ENCODE peak calls at places on chromosomes 5 and 9, in seven cellular contexts. E is endothelial cell, T is NCI-H1436 treated with DMSO at 0.1 percent for 48 hours, R is SJSA1, J is IMR-90, G is NCI-H2107, N is dermis blood vessel endothelial cell. P is an unnamed sample.

GRCh38 chr9:90983394-90983793 is 181.8 kb downstream of the SYK start:
- DNase-seq in E (no peak), R (no peak), G (no peak), N (no peak), J (no peak), T (no peak), P (no peak)

GRCh38 chr9:73143606-73144328 is 7.9 kb upstream of the ANXA1 start:
- DNase-seq in E (no peak), N (peak), G (no peak), J (peak), R (peak), T (no peak), P (no peak)

GRCh38 chr5:32850792-32851191 is 139.7 kb downstream of the NPR3 start:
- DNase-seq in G (no peak), N (no peak), J (no peak), T (no peak), R (no peak), E (no peak), P (no peak)

GRCh38 chr9:107460153-107461023 is 29.2 kb downstream of the KLF4 start:
- DNase-seq in E (no peak), N (no peak), J (no peak), T (no peak), G (no peak), R (no peak), P (no peak)

GRCh38 chr9:77752566-77752965 is 104.4 kb upstream of the GNA14 start:
- DNase-seq in N (no peak), G (no peak), T (no peak), J (peak), R (peak), E (no peak), P (no peak)

GRCh38 chr5:138981131-138981530 is 106.0 kb upstream of the LRRTM2 start:
- DNase-seq in R (peak), J (peak), T (no peak), G (no peak), E (no peak), N (no peak), P (no peak)

GRCh38 chr9:133715866-133716563 is 22.1 kb downstream of the SARDH start:
- DNase-seq in T (no peak), R (peak), G (peak), N (no peak), E (peak), J (peak), P (peak)

GRCh38 chr9:101469026-101469425 is 33.5 kb upstream of the ALDOB start:
- DNase-seq in E (no peak), G (no peak), N (no peak), R (no peak), J (no peak), T (no peak), P (no peak)

GRCh38 chr9:4714266-4715016 is 26.6 kb downstream of the AK3 start:
- DNase-seq in G (no peak), E (no peak), J (peak), T (no peak), R (peak), N (peak), P (no peak)

GRCh38 chr5:173327084-173327947 is 898 bp downstream of the STC2 start:
- DNase-seq in J (peak), G (no peak), R (peak), E (peak), T (no peak), N (peak), P (no peak)